ENCODE peak calls at places on chromosomes 12 and 14, in ten cellular contexts. R is GM20000; O is stimulated activated naive CD4-positive, alpha-beta T cell; L is Calu3; V is memory B cell; W is anterior cingulate cortex; A is fibroblast of pulmonary artery; U is psoas muscle; Z is NCI-H82; I is stimulated activated naive B cell treated with anti-CD40 and anti-IgM and Interleukin-4, amounts not matched to agents 10 μg/mL and 1 μg/mL and 100 μg/mL, for 72 hours. M is an unnamed sample.

GRCh38 chr14:59582845-59583509 is 6.4 kb upstream of the CCDC175 start:
- DNase-seq in I (no peak), Z (peak), U (no peak), O (no peak), R (no peak), L (no peak), V (no peak), A (no peak), W (no peak), M (no peak)

GRCh38 chr14:92316937-92317336 is 6.0 kb upstream of the SLC24A4 start:
- DNase-seq in I (no peak), O (no peak), Z (no peak), A (no peak), W (no peak), U (no peak), R (no peak), V (no peak), L (peak), M (no peak)

GRCh38 chr12:8661751-8662150 is 875 bp downstream of the MFAP5 start:
- DNase-seq in A (no peak), L (no peak), U (no peak), O (no peak), V (no peak), R (no peak), I (no peak), Z (no peak), W (no peak), M (no peak)

GRCh38 chr14:29348504-29348903 is 579.1 kb downstream of the PRKD1 start:
- DNase-seq in L (no peak), O (no peak), R (no peak), U (no peak), W (no peak), A (no peak), Z (no peak), V (no peak), I (no peak), M (peak)

GRCh38 chr14:97592341-97592980 is 795.3 kb downstream of the VRK1 start:
- DNase-seq in U (no peak), A (no peak), W (no peak), I (no peak), O (no peak), L (no peak), V (no peak), R (no peak), Z (no peak), M (no peak)

GRCh38 chr12:109766251-109766778 is 52.7 kb downstream of the FAM222A start:
- DNase-seq in A (no peak), O (no peak), W (no peak), L (no peak), R (no peak), V (no peak), U (peak), I (no peak), Z (no peak), M (no peak)

GRCh38 chr12:94175763-94176660 is 27.6 kb downstream of the PLXNC1 start:
- DNase-seq in O (no peak), I (no peak), L (no peak), V (no peak), W (peak), R (no peak), A (peak), Z (no peak), U (no peak), M (no peak)

GRCh38 chr14:95935228-95935822 is 58.7 kb downstream of the TUNAR start:
- DNase-seq in O (no peak), U (no peak), R (no peak), V (no peak), L (peak), A (peak), I (no peak), Z (no peak), W (no peak), M (no peak)

GRCh38 chr12:111029732-111030131 is 109.4 kb upstream of the MYL2 start:
- DNase-seq in O (no peak), A (no peak), Z (no peak), U (no peak), V (no peak), L (no peak), R (no peak), W (no peak), I (no peak), M (no peak)

GRCh38 chr12:94207467-94208432 is 59.4 kb downstream of the PLXNC1 start:
- DNase-seq in L (no peak), W (no peak), A (peak), V (peak), I (peak), R (peak), Z (no peak), O (no peak), U (no peak), M (no peak)

GRCh38 chr12:26275313-26276257 is 80.2 kb downstream of the SSPN start:
- DNase-seq in I (no peak), Z (no peak), R (no peak), V (no peak), U (no peak), A (peak), O (no peak), L (no peak), W (no peak), M (no peak)

GRCh38 chr12:52903285-52903854 is 1.5 kb downstream of the KRT8 start:
- DNase-seq in L (no peak), V (peak), R (peak), W (peak), O (peak), A (peak), Z (peak), I (peak), U (peak), M (no peak)

GRCh38 chr12:123465084-123465483 is 7.1 kb downstream of the SNRNP35 start:
- DNase-seq in O (no peak), Z (no peak), I (no peak), V (no peak), W (no peak), U (no peak), L (no peak), R (no peak), A (no peak), M (no peak)

GRCh38 chr12:120457133-120457532 is 10.9 kb downstream of the GATC start:
- DNase-seq in U (no peak), A (peak), L (no peak), R (no peak), V (no peak), W (no peak), O (no peak), Z (peak), I (no peak), M (no peak)

GRCh38 chr14:73616831-73617230 is 4.5 kb downstream of the ACOT6 start:
- DNase-seq in O (no peak), U (no peak), V (no peak), A (no peak), Z (no peak), L (no peak), I (no peak), W (no peak), R (no peak), M (no peak)

GRCh38 chr12:50747817-50748216 is 16.1 kb upstream of the ATF1 start:
- DNase-seq in I (no peak), L (no peak), Z (no peak), V (no peak), W (no peak), O (no peak), U (no peak), A (no peak), R (no peak), M (no peak)

GRCh38 chr12:2409656-2410265 is 357.0 kb downstream of the CACNA1C start:
- DNase-seq in Z (no peak), A (no peak), U (peak), L (no peak), V (no peak), I (no peak), R (no peak), W (no peak), O (no peak), M (no peak)

GRCh38 chr12:23464241-23464812 is 485.1 kb downstream of the SOX5 start:
- DNase-seq in L (no peak), W (no peak), V (no peak), I (no peak), A (no peak), R (no peak), O (no peak), Z (peak), U (no peak), M (no peak)

GRCh38 chr12:104243551-104243950 is 28.0 kb downstream of the TXNRD1 start:
- DNase-seq in O (no peak), I (no peak), L (no peak), W (no peak), Z (no peak), U (no peak), R (no peak), V (no peak), A (no peak), M (no peak)

GRCh38 chr12:110304061-110304551 is 23.1 kb downstream of the ATP2A2 start:
- DNase-seq in W (no peak), V (no peak), O (no peak), L (no peak), A (peak), I (no peak), R (no peak), Z (no peak), U (no peak), M (peak)

GRCh38 chr12:48969160-48969771 is 2.3 kb downstream of the WNT10B start:
- DNase-seq in I (no peak), Z (peak), W (no peak), A (no peak), R (peak), V (no peak), U (no peak), O (no peak), L (no peak), M (no peak)

GRCh38 chr14:36996133-36996856 is 176.1 kb downstream of the SLC25A21 start:
- DNase-seq in L (peak), R (no peak), I (no peak), W (no peak), A (peak), Z (no peak), O (no peak), V (no peak), U (no peak), M (peak)

GRCh38 chr14:74491952-74492351 is 1.2 kb downstream of the NPC2 start:
- DNase-seq in R (peak), W (no peak), O (no peak), V (no peak), I (peak), U (no peak), A (peak), Z (peak), L (no peak), M (no peak)

GRCh38 chr14:91058017-91058675 is 2.3 kb downstream of the RPS6KA5 start:
- DNase-seq in A (no peak), V (no peak), O (no peak), L (no peak), U (no peak), R (no peak), I (no peak), Z (no peak), W (no peak), M (no peak)

GRCh38 chr14:69574266-69574953 is at the start of gene CCDC177:
- DNase-seq in L (peak), R (peak), Z (peak), V (peak), O (peak), U (peak), W (peak), A (peak), I (peak), M (no peak)

GRCh38 chr12:87413784-87414183 is 615.4 kb downstream of the C12orf50 start:
- DNase-seq in A (peak), R (no peak), Z (no peak), U (no peak), L (no peak), I (no peak), V (no peak), O (no peak), W (no peak), M (peak)

GRCh38 chr12:124002021-124002640 is 29.1 kb downstream of the ZNF664 start:
- DNase-seq in L (no peak), U (no peak), R (no peak), W (no peak), O (no peak), Z (no peak), V (no peak), I (no peak), A (peak), M (no peak)

GRCh38 chr14:98953544-98954346 is 318.3 kb downstream of the BCL11B start:
- DNase-seq in O (no peak), A (peak), I (no peak), V (no peak), Z (no peak), U (peak), W (no peak), R (no peak), L (peak), M (no peak)

GRCh38 chr12:122363782-122364181 is 58.7 kb downstream of the CLIP1 start:
- DNase-seq in L (no peak), I (no peak), Z (no peak), V (no peak), W (no peak), O (no peak), R (no peak), A (no peak), U (peak), M (no peak)

GRCh38 chr14:75875958-75876357 is 105.8 kb downstream of the TGFB3 start:
- DNase-seq in O (no peak), Z (no peak), R (peak), L (no peak), I (no peak), V (no peak), A (no peak), U (no peak), W (no peak), M (no peak)

GRCh38 chr14:42224053-42224888 is 617.6 kb downstream of the LRFN5 start:
- DNase-seq in O (no peak), R (no peak), W (peak), U (no peak), L (peak), Z (peak), V (peak), I (peak), A (peak), M (no peak)

GRCh38 chr12:6369916-6370575 is 5.3 kb downstream of the SCNN1A start:
- DNase-seq in Z (no peak), R (no peak), A (no peak), I (no peak), U (peak), V (no peak), W (no peak), L (no peak), O (no peak), M (no peak)

GRCh38 chr12:105083551-105084105 is 630 bp downstream of the ALDH1L2 start:
- DNase-seq in A (peak), L (peak), V (no peak), Z (no peak), U (peak), O (no peak), W (peak), I (no peak), R (no peak), M (peak)

GRCh38 chr12:12327802-12328201 is 22.2 kb downstream of the MANSC1 start:
- DNase-seq in W (no peak), V (peak), I (no peak), U (no peak), R (peak), Z (peak), O (no peak), L (peak), A (peak), M (peak)

GRCh38 chr12:66832997-66833396 is 154.1 kb upstream of the GRIP1 start:
- DNase-seq in V (no peak), I (no peak), A (no peak), U (no peak), O (no peak), Z (no peak), L (no peak), W (no peak), R (no peak), M (no peak)